ENCODE peak calls at places on chromosomes 4 and X, in nine cellular contexts. S, O, U, T, L, M, V, K and Z are unnamed samples.

GRCh38 chr4:19992694-19993093 is 259.0 kb upstream of the SLIT2 start:
- DNase-seq in T (no peak), U (no peak), M (no peak), V (no peak), O (no peak), K (no peak), S (no peak), L (no peak), Z (no peak)

GRCh38 chr4:53537606-53538005 is 53.7 kb downstream of the LNX1 start:
- DNase-seq in T (peak), K (no peak), M (no peak), V (no peak), S (no peak), L (no peak), U (no peak), O (no peak), Z (no peak)

GRCh38 chr4:166282081-166282770 is 409.2 kb downstream of the TLL1 start:
- DNase-seq in V (peak), K (no peak), T (no peak), L (peak), S (no peak), O (peak), M (no peak), U (no peak), Z (no peak)

GRCh38 chrX:115563633-115564182 is 2.7 kb downstream of the PLS3 start:
- DNase-seq in L (peak), U (no peak), T (no peak), O (no peak), M (no peak), V (no peak), S (no peak), K (no peak), Z (no peak)

GRCh38 chr4:7687796-7688195 is 251.9 kb downstream of the AFAP1 start:
- DNase-seq in M (no peak), V (no peak), S (no peak), L (no peak), K (no peak), O (no peak), T (no peak), U (no peak), Z (no peak)

GRCh38 chr4:97038146-97038516 is 1105.1 kb downstream of the STPG2 start:
- DNase-seq in T (no peak), K (no peak), O (no peak), V (no peak), L (no peak), U (no peak), M (no peak), S (no peak), Z (no peak)

GRCh38 chr4:2142630-2143427 is 83.7 kb downstream of the NAT8L start:
- DNase-seq in V (no peak), L (no peak), S (no peak), T (no peak), U (peak), K (no peak), M (no peak), O (peak), Z (no peak)

GRCh38 chr4:95693594-95693993 is 144.8 kb upstream of the UNC5C start:
- DNase-seq in L (peak), O (peak), U (peak), M (no peak), V (no peak), S (no peak), K (no peak), T (no peak), Z (no peak)

GRCh38 chrX:80285131-80285773 is 135.0 kb upstream of the TENT5D start:
- DNase-seq in V (peak), M (no peak), O (peak), S (peak), U (no peak), T (peak), L (peak), K (no peak), Z (no peak)

GRCh38 chr4:143391895-143392294 is 55.2 kb downstream of the GAB1 start:
- DNase-seq in T (no peak), L (peak), V (no peak), K (no peak), O (peak), M (no peak), U (peak), S (no peak), Z (no peak)

GRCh38 chr4:87498446-87498900 is 30.7 kb downstream of the SPARCL1 start:
- DNase-seq in T (no peak), S (peak), M (no peak), K (no peak), V (peak), O (peak), U (peak), L (peak), Z (no peak)

GRCh38 chr4:139901516-139902327 is 236.1 kb downstream of the MGST2 start:
- DNase-seq in K (no peak), M (no peak), O (peak), T (no peak), U (no peak), L (peak), S (no peak), V (peak), Z (no peak)

GRCh38 chrX:45472968-45473367 is 272.3 kb upstream of the DIPK2B start:
- DNase-seq in V (peak), O (peak), L (peak), K (no peak), U (peak), S (no peak), M (no peak), T (no peak), Z (no peak)

GRCh38 chr4:5772528-5773270 is 61.7 kb downstream of the EVC start:
- DNase-seq in M (no peak), U (no peak), V (no peak), T (no peak), O (no peak), L (no peak), K (no peak), S (no peak), Z (no peak)

GRCh38 chr4:72857216-72857615 is 212.3 kb downstream of the COX18 start:
- DNase-seq in S (no peak), M (no peak), V (no peak), T (no peak), U (peak), O (no peak), K (no peak), L (no peak), Z (no peak)

GRCh38 chrX:129099206-129099605 is 424.1 kb downstream of the SMARCA1 start:
- DNase-seq in T (no peak), U (no peak), M (no peak), K (no peak), O (no peak), L (no peak), V (no peak), S (no peak), Z (no peak)

GRCh38 chr4:8582941-8583654 is 2.9 kb downstream of the GPR78 start:
- DNase-seq in M (no peak), T (no peak), O (no peak), L (no peak), K (no peak), V (no peak), S (no peak), U (no peak), Z (no peak)

GRCh38 chrX:94908171-94908570 is 1234.2 kb downstream of the FAM133A start:
- DNase-seq in L (no peak), V (no peak), U (no peak), O (no peak), K (no peak), S (no peak), T (no peak), M (no peak), Z (no peak)

GRCh38 chr4:76623217-76624060 is 188.4 kb downstream of the SHROOM3 start:
- DNase-seq in U (no peak), O (no peak), M (no peak), L (peak), K (no peak), T (no peak), V (peak), S (no peak), Z (no peak)

GRCh38 chrX:154546354-154547244 is at the start of gene G6PD:
- DNase-seq in M (peak), T (peak), O (peak), L (peak), V (peak), S (peak), U (no peak), K (peak), Z (peak)

GRCh38 chr4:120862432-120862831 is 60.1 kb downstream of the PRDM5 start:
- DNase-seq in L (no peak), U (no peak), T (no peak), O (no peak), K (no peak), S (no peak), V (no peak), M (no peak), Z (no peak)

GRCh38 chrX:18354369-18355329 is at the start of gene SCML2:
- DNase-seq in V (peak), L (peak), O (peak), K (peak), S (peak), M (no peak), T (peak), U (peak), Z (no peak)

GRCh38 chr4:90209922-90210321 is 82.7 kb downstream of the CCSER1 start:
- DNase-seq in U (no peak), S (no peak), K (no peak), T (no peak), O (no peak), L (no peak), M (no peak), V (no peak), Z (no peak)

GRCh38 chrX:81377329-81377728 is 175.4 kb downstream of the SH3BGRL start:
- DNase-seq in T (no peak), M (peak), O (peak), U (peak), L (peak), V (peak), K (no peak), S (peak), Z (no peak)

GRCh38 chrX:34146906-34147305 is 14.8 kb upstream of the FAM47A start:
- DNase-seq in K (no peak), T (no peak), S (no peak), V (no peak), L (no peak), U (no peak), O (no peak), M (no peak), Z (no peak)

GRCh38 chrX:119235872-119236598 is at the start of gene PGRMC1:
- DNase-seq in S (peak), U (peak), O (peak), M (peak), T (peak), V (peak), K (peak), L (peak), Z (peak)

GRCh38 chr4:104491396-104491821 is 3.3 kb downstream of the CXXC4 start:
- DNase-seq in V (peak), S (peak), U (peak), K (peak), L (peak), M (no peak), O (peak), T (peak), Z (no peak)

GRCh38 chr4:144861471-144861870 is 215.5 kb downstream of the HHIP start:
- DNase-seq in L (no peak), S (no peak), K (no peak), T (peak), O (no peak), M (no peak), V (no peak), U (no peak), Z (no peak)

GRCh38 chr4:169079942-169080827 is 70.1 kb upstream of the CBR4 start:
- DNase-seq in L (peak), S (no peak), U (peak), T (peak), K (peak), V (no peak), M (no peak), O (peak), Z (no peak)

GRCh38 chr4:2805712-2806391 is 13.0 kb downstream of the SH3BP2 start:
- DNase-seq in M (no peak), L (no peak), K (no peak), U (no peak), V (no peak), T (peak), S (no peak), O (no peak), Z (no peak)

GRCh38 chr4:80900908-80901307 is 129.6 kb upstream of the BMP3 start:
- DNase-seq in M (no peak), U (no peak), T (no peak), K (no peak), V (no peak), L (no peak), S (no peak), O (no peak), Z (no peak)

GRCh38 chrX:13763489-13763888 is 28.9 kb downstream of the OFD1 start:
- DNase-seq in L (no peak), V (no peak), K (no peak), O (no peak), M (no peak), U (no peak), T (no peak), S (no peak), Z (no peak)

GRCh38 chr4:41050840-41051775 is 163.2 kb downstream of the APBB2 start:
- DNase-seq in O (peak), L (no peak), V (no peak), M (no peak), K (no peak), U (no peak), S (no peak), T (no peak), Z (no peak)

GRCh38 chrX:148632444-148632843 is 132.0 kb downstream of the AFF2 start:
- DNase-seq in K (no peak), S (no peak), O (no peak), V (no peak), L (no peak), T (no peak), U (no peak), M (no peak), Z (no peak)

GRCh38 chr4:92814677-92815076 is 510.9 kb downstream of the GRID2 start:
- DNase-seq in M (no peak), L (no peak), U (no peak), K (no peak), O (no peak), S (no peak), V (no peak), T (no peak), Z (no peak)

GRCh38 chr4:111650553-111651183 is 494.6 kb upstream of the FAM241A start:
- DNase-seq in S (no peak), T (no peak), K (no peak), V (no peak), U (no peak), M (no peak), L (no peak), O (no peak), Z (no peak)

GRCh38 chrX:129637217-129638109 is 17.3 kb downstream of the APLN start:
- DNase-seq in U (no peak), M (peak), L (peak), T (peak), K (peak), S (peak), O (peak), V (peak), Z (peak)